ENCODE peak calls at places on chromosomes 5 and 9, in six cellular contexts. F is NCI-H510A treated with DMSO at 0.1 percent for 48 hours, Y is epithelial cell of esophagus, L is kidney tubule cell, C is lower leg skin, G is GM04504. S is an unnamed sample.

GRCh38 chr5:137248476-137248970 is 250.6 kb downstream of the SPOCK1 start:
- DNase-seq in F (no peak), Y (peak), L (peak), C (no peak), G (no peak), S (no peak)

GRCh38 chr5:140168371-140168770 is 6.6 kb upstream of the CYSTM1 start:
- DNase-seq in F (no peak), Y (no peak), L (peak), C (no peak), G (no peak), S (no peak)

GRCh38 chr9:31030741-31031202 is 1353.7 kb upstream of the ACO1 start:
- DNase-seq in F (no peak), Y (peak), L (peak), C (no peak), G (no peak), S (no peak)

GRCh38 chr9:132824151-132824550 is 53.9 kb downstream of the AK8 start:
- DNase-seq in F (no peak), Y (no peak), L (no peak), C (no peak), G (no peak), S (no peak)

GRCh38 chr5:71859515-71859914 is 140.4 kb downstream of the CARTPT start:
- DNase-seq in F (no peak), Y (no peak), L (no peak), C (no peak), G (no peak), S (no peak)

GRCh38 chr5:175109058-175109755 is 334.8 kb downstream of the DRD1 start:
- DNase-seq in F (no peak), Y (no peak), L (no peak), C (no peak), G (no peak), S (no peak)

GRCh38 chr5:9233712-9234111 is 312.2 kb downstream of the SEMA5A start:
- DNase-seq in F (no peak), Y (no peak), L (no peak), C (no peak), G (no peak), S (no peak)

GRCh38 chr9:112032733-112033132 is 136.1 kb downstream of the UGCG start:
- DNase-seq in F (peak), Y (no peak), L (no peak), C (no peak), G (no peak), S (no peak)

GRCh38 chr5:44943637-44944036 is 134.9 kb downstream of the MRPS30 start:
- DNase-seq in F (no peak), Y (peak), L (no peak), C (no peak), G (no peak), S (no peak)

GRCh38 chr5:59786271-59786805 is 107.2 kb downstream of the PDE4D start:
- DNase-seq in F (no peak), Y (peak), L (peak), C (no peak), G (peak), S (no peak)

GRCh38 chr5:111224561-111224989 is 391 bp downstream of the CAMK4 start:
- DNase-seq in F (no peak), Y (no peak), L (no peak), C (no peak), G (no peak), S (no peak)

GRCh38 chr5:112921031-112921832 is 795 bp downstream of the REEP5 start:
- DNase-seq in F (peak), Y (peak), L (peak), C (peak), G (peak), S (peak)

GRCh38 chr9:131799177-131799823 is 59.4 kb upstream of the RAPGEF1 start:
- DNase-seq in F (no peak), Y (peak), L (peak), C (no peak), G (peak), S (no peak)

GRCh38 chr5:57117601-57118000 is 56.3 kb upstream of the GPBP1 start:
- DNase-seq in F (no peak), Y (no peak), L (peak), C (no peak), G (no peak), S (no peak)

GRCh38 chr5:18216016-18216415 is 581.8 kb downstream of the TAF11L14 start:
- DNase-seq in F (no peak), Y (peak), L (no peak), C (no peak), G (no peak), S (no peak)

GRCh38 chr9:35096035-35096849 is at the start of gene PIGO:
- DNase-seq in F (peak), Y (peak), L (peak), C (peak), G (no peak), S (peak)

GRCh38 chr9:134827559-134827958 is 53.1 kb upstream of the FCN2 start:
- DNase-seq in F (no peak), Y (no peak), L (no peak), C (no peak), G (no peak), S (no peak)

GRCh38 chr9:125103021-125103420 is 40.3 kb downstream of the SCAI start:
- DNase-seq in F (no peak), Y (no peak), L (no peak), C (no peak), G (no peak), S (no peak)

GRCh38 chr5:137039939-137040515 is 459.1 kb downstream of the SPOCK1 start:
- DNase-seq in F (no peak), Y (no peak), L (no peak), C (no peak), G (no peak), S (no peak)

GRCh38 chr9:73714294-73714693 is 562.6 kb downstream of the ANXA1 start:
- DNase-seq in F (no peak), Y (peak), L (peak), C (no peak), G (no peak), S (no peak)

GRCh38 chr5:71830626-71831539 is 111.8 kb downstream of the CARTPT start:
- DNase-seq in F (no peak), Y (peak), L (peak), C (peak), G (peak), S (no peak)

GRCh38 chr5:76490970-76491369 is 87.9 kb downstream of the IQGAP2 start:
- DNase-seq in F (no peak), Y (no peak), L (no peak), C (no peak), G (no peak), S (no peak)

GRCh38 chr5:57862471-57863282 is 380.1 kb upstream of the ACTBL2 start:
- DNase-seq in F (no peak), Y (peak), L (peak), C (peak), G (peak), S (no peak)

GRCh38 chr5:112344540-112344939 is 74.5 kb downstream of the EPB41L4A start:
- DNase-seq in F (no peak), Y (no peak), L (no peak), C (no peak), G (no peak), S (no peak)

GRCh38 chr5:163696270-163696887 is 191.0 kb downstream of the MAT2B start:
- DNase-seq in F (no peak), Y (peak), L (peak), C (no peak), G (peak), S (no peak)

GRCh38 chr5:80466669-80467485 is 21.0 kb upstream of the FAM151B start:
- DNase-seq in F (no peak), Y (peak), L (peak), C (no peak), G (no peak), S (no peak)

GRCh38 chr5:579746-580366 is 32.3 kb upstream of the CEP72 start:
- DNase-seq in F (no peak), Y (no peak), L (no peak), C (no peak), G (no peak), S (no peak)

GRCh38 chr5:180611140-180611850 is 20.0 kb upstream of the SCGB3A1 start:
- DNase-seq in F (no peak), Y (no peak), L (no peak), C (no peak), G (no peak), S (no peak)

GRCh38 chr5:29949301-29949872 is 1244.1 kb upstream of the CDH6 start:
- DNase-seq in F (no peak), Y (no peak), L (no peak), C (no peak), G (no peak), S (no peak)